ENCODE peak calls at places on chromosome 3, in eight cellular contexts. One of them, this sample, is unnamed.

GRCh38 chr3:142484912-142485435 is 37.1 kb upstream of the XRN1 start:
- DNase-seq in neural progenitor cell: no peak
- DNase-seq in transverse colon: no peak
- DNase-seq in fibroblast of lung: no peak
- DNase-seq in H1: no peak
- DNase-seq in foreskin fibroblast: no peak
- DNase-seq in bronchial epithelial cell: no peak
- DNase-seq in brain microvascular endothelial cell: no peak
- DNase-seq in this sample: no peak

GRCh38 chr3:132549890-132550578 is 47.0 kb upstream of the ACKR4 start:
- DNase-seq in foreskin fibroblast: peak; percentile 59
- DNase-seq in transverse colon: no peak
- DNase-seq in neural progenitor cell: no peak
- DNase-seq in fibroblast of lung: peak; percentile 70
- DNase-seq in H1: no peak
- DNase-seq in brain microvascular endothelial cell: peak; percentile 64
- DNase-seq in bronchial epithelial cell: peak; percentile 72
- DNase-seq in this sample: peak; percentile 67

GRCh38 chr3:158159714-158160113 is 49.8 kb downstream of the RSRC1 start:
- DNase-seq in H1: no peak
- DNase-seq in transverse colon: no peak
- DNase-seq in neural progenitor cell: no peak
- DNase-seq in fibroblast of lung: no peak
- DNase-seq in bronchial epithelial cell: peak; percentile 17
- DNase-seq in brain microvascular endothelial cell: no peak
- DNase-seq in foreskin fibroblast: no peak
- DNase-seq in this sample: no peak

GRCh38 chr3:163877805-163878204 is 1200.5 kb downstream of the SI start:
- DNase-seq in H1: no peak
- DNase-seq in transverse colon: no peak
- DNase-seq in brain microvascular endothelial cell: no peak
- DNase-seq in foreskin fibroblast: no peak
- DNase-seq in fibroblast of lung: no peak
- DNase-seq in neural progenitor cell: no peak
- DNase-seq in bronchial epithelial cell: no peak
- DNase-seq in this sample: no peak

GRCh38 chr3:42906085-42906904 is at the start of gene ZNF662:
- DNase-seq in fibroblast of lung: peak; percentile 55
- DNase-seq in transverse colon: peak; percentile 42
- DNase-seq in neural progenitor cell: no peak
- DNase-seq in foreskin fibroblast: no peak
- DNase-seq in H1: no peak
- DNase-seq in brain microvascular endothelial cell: no peak
- DNase-seq in bronchial epithelial cell: no peak
- DNase-seq in this sample: peak; percentile 13

GRCh38 chr3:57060089-57060829 is at the start of gene SPATA12:
- DNase-seq in fibroblast of lung: peak; percentile 83
- DNase-seq in neural progenitor cell: peak; percentile 72
- DNase-seq in foreskin fibroblast: peak; percentile 84
- DNase-seq in bronchial epithelial cell: peak; percentile 98
- DNase-seq in transverse colon: peak; percentile 85
- DNase-seq in H1: peak; percentile 85
- DNase-seq in brain microvascular endothelial cell: peak; percentile 89
- DNase-seq in this sample: peak; percentile 87

GRCh38 chr3:20646425-20646824 is 460.4 kb upstream of the SGO1 start:
- DNase-seq in bronchial epithelial cell: no peak
- DNase-seq in brain microvascular endothelial cell: no peak
- DNase-seq in H1: no peak
- DNase-seq in transverse colon: no peak
- DNase-seq in foreskin fibroblast: peak; percentile 30
- DNase-seq in fibroblast of lung: no peak
- DNase-seq in neural progenitor cell: no peak
- DNase-seq in this sample: no peak

GRCh38 chr3:175226444-175226843 is 367.3 kb downstream of the NAALADL2 start:
- DNase-seq in H1: no peak
- DNase-seq in foreskin fibroblast: no peak
- DNase-seq in transverse colon: no peak
- DNase-seq in brain microvascular endothelial cell: no peak
- DNase-seq in fibroblast of lung: no peak
- DNase-seq in neural progenitor cell: no peak
- DNase-seq in bronchial epithelial cell: no peak
- DNase-seq in this sample: no peak

GRCh38 chr3:32334675-32335074 is 57.0 kb upstream of the CMTM7 start:
- DNase-seq in bronchial epithelial cell: peak; percentile 18
- DNase-seq in H1: no peak
- DNase-seq in transverse colon: no peak
- DNase-seq in neural progenitor cell: no peak
- DNase-seq in foreskin fibroblast: no peak
- DNase-seq in brain microvascular endothelial cell: no peak
- DNase-seq in fibroblast of lung: no peak
- DNase-seq in this sample: no peak

GRCh38 chr3:188646592-188646991 is 492.6 kb downstream of the LPP start:
- DNase-seq in transverse colon: no peak
- DNase-seq in fibroblast of lung: peak; percentile 29
- DNase-seq in foreskin fibroblast: no peak
- DNase-seq in neural progenitor cell: no peak
- DNase-seq in bronchial epithelial cell: no peak
- DNase-seq in brain microvascular endothelial cell: no peak
- DNase-seq in H1: no peak
- DNase-seq in this sample: peak; percentile 56

GRCh38 chr3:18883553-18883952 is 264.8 kb upstream of the KCNH8 start:
- DNase-seq in foreskin fibroblast: no peak
- DNase-seq in fibroblast of lung: no peak
- DNase-seq in transverse colon: no peak
- DNase-seq in brain microvascular endothelial cell: no peak
- DNase-seq in neural progenitor cell: no peak
- DNase-seq in bronchial epithelial cell: no peak
- DNase-seq in H1: no peak
- DNase-seq in this sample: no peak

GRCh38 chr3:173709026-173709425 is 311.5 kb downstream of the NLGN1 start:
- DNase-seq in neural progenitor cell: no peak
- DNase-seq in H1: no peak
- DNase-seq in fibroblast of lung: no peak
- DNase-seq in bronchial epithelial cell: no peak
- DNase-seq in transverse colon: no peak
- DNase-seq in brain microvascular endothelial cell: peak; percentile 14
- DNase-seq in foreskin fibroblast: no peak
- DNase-seq in this sample: peak; percentile 62

GRCh38 chr3:45083023-45083422 is 56.9 kb downstream of the CLEC3B start:
- DNase-seq in transverse colon: no peak
- DNase-seq in H1: no peak
- DNase-seq in neural progenitor cell: no peak
- DNase-seq in bronchial epithelial cell: no peak
- DNase-seq in fibroblast of lung: no peak
- DNase-seq in foreskin fibroblast: no peak
- DNase-seq in brain microvascular endothelial cell: no peak
- DNase-seq in this sample: no peak

GRCh38 chr3:123390865-123391613 is 57.9 kb downstream of the ADCY5 start:
- DNase-seq in neural progenitor cell: no peak
- DNase-seq in H1: no peak
- DNase-seq in transverse colon: no peak
- DNase-seq in foreskin fibroblast: no peak
- DNase-seq in bronchial epithelial cell: no peak
- DNase-seq in fibroblast of lung: no peak
- DNase-seq in brain microvascular endothelial cell: no peak
- DNase-seq in this sample: no peak

GRCh38 chr3:143036557-143036956 is 35.2 kb downstream of the U2SURP start:
- DNase-seq in foreskin fibroblast: no peak
- DNase-seq in bronchial epithelial cell: no peak
- DNase-seq in transverse colon: no peak
- DNase-seq in H1: no peak
- DNase-seq in neural progenitor cell: no peak
- DNase-seq in fibroblast of lung: no peak
- DNase-seq in brain microvascular endothelial cell: no peak
- DNase-seq in this sample: peak; percentile 1

GRCh38 chr3:115646027-115646690 is 22.8 kb downstream of the GAP43 start:
- DNase-seq in H1: no peak
- DNase-seq in fibroblast of lung: no peak
- DNase-seq in brain microvascular endothelial cell: no peak
- DNase-seq in neural progenitor cell: no peak
- DNase-seq in bronchial epithelial cell: no peak
- DNase-seq in transverse colon: no peak
- DNase-seq in foreskin fibroblast: no peak
- DNase-seq in this sample: no peak

GRCh38 chr3:115648559-115648958 is 25.2 kb downstream of the GAP43 start:
- DNase-seq in brain microvascular endothelial cell: no peak
- DNase-seq in H1: no peak
- DNase-seq in foreskin fibroblast: peak; percentile 71
- DNase-seq in bronchial epithelial cell: peak; percentile 49
- DNase-seq in transverse colon: no peak
- DNase-seq in neural progenitor cell: no peak
- DNase-seq in fibroblast of lung: no peak
- DNase-seq in this sample: no peak

GRCh38 chr3:115638991-115639390 is 15.7 kb downstream of the GAP43 start:
- DNase-seq in brain microvascular endothelial cell: no peak
- DNase-seq in bronchial epithelial cell: no peak
- DNase-seq in fibroblast of lung: no peak
- DNase-seq in H1: no peak
- DNase-seq in foreskin fibroblast: no peak
- DNase-seq in transverse colon: no peak
- DNase-seq in neural progenitor cell: no peak
- DNase-seq in this sample: no peak

GRCh38 chr3:115644391-115644790 is 21.1 kb downstream of the GAP43 start:
- DNase-seq in foreskin fibroblast: no peak
- DNase-seq in fibroblast of lung: no peak
- DNase-seq in brain microvascular endothelial cell: no peak
- DNase-seq in bronchial epithelial cell: no peak
- DNase-seq in H1: no peak
- DNase-seq in neural progenitor cell: no peak
- DNase-seq in transverse colon: no peak
- DNase-seq in this sample: no peak
- TF ChIP-seq CTCF in foreskin fibroblast: no peak
- TF ChIP-seq CTCF in fibroblast of lung: no peak
- TF ChIP-seq CTCF in brain microvascular endothelial cell: no peak
- TF ChIP-seq CTCF in bronchial epithelial cell: no peak
- TF ChIP-seq CTCF in H1: no peak
- TF ChIP-seq CTCF in neural progenitor cell: no peak
- TF ChIP-seq CTCF in transverse colon: no peak
- TF ChIP-seq CTCF in this sample: no peak

GRCh38 chr3:112643621-112644236 is 2.8 kb upstream of the CCDC80 start:
- DNase-seq in transverse colon: no peak
- DNase-seq in H1: no peak
- DNase-seq in neural progenitor cell: no peak
- DNase-seq in fibroblast of lung: no peak
- DNase-seq in foreskin fibroblast: no peak
- DNase-seq in brain microvascular endothelial cell: no peak
- DNase-seq in bronchial epithelial cell: no peak
- DNase-seq in this sample: no peak
- H3K4me3 ChIP-seq in transverse colon: no peak overlapping the region
- H3K4me3 ChIP-seq in H1: no peak overlapping the region
- H3K4me3 ChIP-seq in neural progenitor cell: no peak overlapping the region
- H3K4me3 ChIP-seq in fibroblast of lung: no peak overlapping the region
- H3K4me3 ChIP-seq in foreskin fibroblast: no peak overlapping the region
- H3K4me3 ChIP-seq in brain microvascular endothelial cell: no peak overlapping the region
- H3K4me3 ChIP-seq in bronchial epithelial cell: no peak overlapping the region
- H3K4me3 ChIP-seq in this sample: no peak overlapping the region

DNA sequence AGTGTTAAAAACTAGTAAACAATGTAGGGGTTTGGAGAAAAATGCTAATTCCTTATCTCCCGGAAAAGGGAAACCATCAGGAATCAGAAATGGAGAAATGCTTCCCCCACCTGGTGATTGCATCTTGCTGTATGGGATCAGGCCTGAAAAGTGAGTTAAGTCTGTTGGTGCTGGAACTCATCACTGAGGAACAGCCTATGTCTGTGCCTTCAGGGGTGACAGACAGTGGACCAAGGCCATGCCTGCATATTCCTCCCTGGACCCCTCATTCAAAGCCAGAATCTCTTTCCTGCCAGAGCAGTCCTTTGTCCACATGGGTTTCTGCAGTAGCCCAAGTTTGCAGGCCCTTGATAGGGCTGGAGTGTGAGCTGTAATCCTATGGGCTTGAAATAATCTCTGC is 160.8 kb upstream of the CTDSPL start:
- DNase-seq in transverse colon: no peak
- DNase-seq in neural progenitor cell: no peak
- DNase-seq in foreskin fibroblast: no peak
- DNase-seq in fibroblast of lung: no peak
- DNase-seq in H1: no peak
- DNase-seq in bronchial epithelial cell: peak; percentile 34
- DNase-seq in brain microvascular endothelial cell: no peak
- DNase-seq in this sample: peak; percentile 3
- TF ChIP-seq CTCF in transverse colon: peak; percentile 35
- TF ChIP-seq CTCF in neural progenitor cell: peak; percentile 35
- TF ChIP-seq CTCF in foreskin fibroblast: no peak
- TF ChIP-seq CTCF in fibroblast of lung: peak; percentile 22
- TF ChIP-seq CTCF in H1: no peak
- TF ChIP-seq CTCF in bronchial epithelial cell: peak; percentile 32
- TF ChIP-seq CTCF in brain microvascular endothelial cell: peak; percentile 14
- TF ChIP-seq CTCF in this sample: no peak

GRCh38 chr3:148940983-148941382 is 50.4 kb upstream of the GYG1 start:
- DNase-seq in neural progenitor cell: no peak
- DNase-seq in transverse colon: no peak
- DNase-seq in fibroblast of lung: no peak
- DNase-seq in brain microvascular endothelial cell: no peak
- DNase-seq in foreskin fibroblast: no peak
- DNase-seq in H1: no peak
- DNase-seq in bronchial epithelial cell: no peak
- DNase-seq in this sample: no peak

GRCh38 chr3:148938931-148939330 is 52.4 kb upstream of the GYG1 start:
- DNase-seq in foreskin fibroblast: no peak
- DNase-seq in H1: no peak
- DNase-seq in transverse colon: no peak
- DNase-seq in bronchial epithelial cell: no peak
- DNase-seq in fibroblast of lung: no peak
- DNase-seq in brain microvascular endothelial cell: no peak
- DNase-seq in neural progenitor cell: no peak
- DNase-seq in this sample: no peak

GRCh38 chr3:148948913-148949657 is 42.3 kb upstream of the GYG1 start:
- DNase-seq in fibroblast of lung: no peak
- DNase-seq in brain microvascular endothelial cell: no peak
- DNase-seq in transverse colon: no peak
- DNase-seq in neural progenitor cell: no peak
- DNase-seq in H1: no peak
- DNase-seq in foreskin fibroblast: no peak
- DNase-seq in bronchial epithelial cell: no peak
- DNase-seq in this sample: no peak

GRCh38 chr3:148938306-148938705 is 53.0 kb upstream of the GYG1 start:
- DNase-seq in transverse colon: no peak
- DNase-seq in H1: no peak
- DNase-seq in foreskin fibroblast: no peak
- DNase-seq in brain microvascular endothelial cell: no peak
- DNase-seq in fibroblast of lung: peak; percentile 40
- DNase-seq in neural progenitor cell: no peak
- DNase-seq in bronchial epithelial cell: no peak
- DNase-seq in this sample: no peak

DNA sequence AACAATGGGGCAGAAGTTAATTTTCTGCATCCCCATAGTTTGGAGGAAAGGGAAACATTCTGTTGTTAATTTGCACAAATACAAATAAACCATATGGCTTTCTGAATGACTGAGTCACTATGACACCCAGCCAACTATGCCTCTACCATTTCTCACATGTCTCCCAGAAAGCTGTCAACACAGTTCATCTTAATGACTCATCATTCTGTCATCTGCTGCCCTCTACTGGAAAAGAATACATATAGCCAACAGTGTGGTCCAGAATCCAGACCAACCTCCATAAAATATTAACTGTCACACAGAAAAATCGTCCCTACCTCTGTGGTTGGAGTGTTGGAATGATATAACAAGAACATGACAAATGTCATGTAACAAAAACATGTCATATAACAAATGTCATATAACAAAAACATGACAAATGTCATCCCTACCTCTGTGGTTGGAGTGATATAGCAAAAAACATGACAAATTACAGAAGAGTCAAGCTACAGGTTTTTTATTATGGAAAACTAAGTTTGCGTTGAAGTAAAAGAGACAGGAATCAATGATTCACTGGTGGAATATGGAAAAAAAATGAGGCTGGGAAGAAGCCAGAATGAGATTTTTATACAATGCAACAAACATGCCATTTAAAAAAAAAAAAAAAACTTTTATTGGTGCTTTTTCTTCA is 47.7 kb upstream of the GYG1 start:
- DNase-seq in neural progenitor cell: peak; percentile 82
- DNase-seq in fibroblast of lung: peak; percentile 91
- DNase-seq in brain microvascular endothelial cell: peak; percentile 86
- DNase-seq in foreskin fibroblast: peak; percentile 92
- DNase-seq in bronchial epithelial cell: peak; percentile 92
- DNase-seq in H1: no peak
- DNase-seq in transverse colon: no peak
- DNase-seq in this sample: peak; percentile 90
- H3K4me3 ChIP-seq in neural progenitor cell: no peak overlapping the region
- H3K4me3 ChIP-seq in fibroblast of lung: no peak overlapping the region
- H3K4me3 ChIP-seq in brain microvascular endothelial cell: no peak overlapping the region
- H3K4me3 ChIP-seq in foreskin fibroblast: no peak overlapping the region
- H3K4me3 ChIP-seq in bronchial epithelial cell: no peak overlapping the region
- H3K4me3 ChIP-seq in H1: no peak overlapping the region
- H3K4me3 ChIP-seq in transverse colon: no peak overlapping the region
- H3K4me3 ChIP-seq in this sample: no peak overlapping the region